ENCODE peak calls at places on chromosomes 16 and 17, in eight cellular contexts. W, E, D, T, I, O, N and P are unnamed samples.

GRCh38 chr16:57502048-57502775 is 15.9 kb upstream of the DOK4 start:
- DNase-seq in E (no peak), T (no peak), I (no peak), D (no peak), O (no peak), W (no peak), N (no peak), P (no peak)

GRCh38 chr16:54136276-54136625 is 150.3 kb downstream of the IRX3 start:
- DNase-seq in N (no peak), T (no peak), I (no peak), D (no peak), W (no peak), O (no peak), E (no peak), P (no peak)

GRCh38 chr16:69089091-69089912 is 16.2 kb upstream of the HAS3 start:
- DNase-seq in O (no peak), T (peak; percentile 63), E (no peak), I (peak; percentile 47), N (no peak), D (no peak), W (peak; percentile 72), P (no peak)

GRCh38 chr17:491086-492014 is 138.7 kb upstream of the RPH3AL start:
- DNase-seq in T (peak; percentile 59), I (peak; percentile 58), E (peak; percentile 38), D (peak; percentile 48), N (peak; percentile 77), O (peak; percentile 68), W (peak; percentile 51), P (peak; percentile 37)

GRCh38 chr17:79995691-79996090 is 40.0 kb downstream of the TBC1D16 start:
- DNase-seq in E (no peak), N (no peak), T (no peak), O (no peak), I (no peak), D (no peak), W (no peak), P (no peak)

GRCh38 chr16:86566966-86567700 is 504 bp downstream of the FOXC2 start:
- DNase-seq in I (no peak), O (no peak), E (no peak), T (no peak), N (peak; percentile 77), W (no peak), D (no peak), P (no peak)

GRCh38 chr16:55489119-55489955 is 10.3 kb downstream of the MMP2 start:
- DNase-seq in T (no peak), O (no peak), E (no peak), D (no peak), W (no peak), N (no peak), I (no peak), P (no peak)

GRCh38 chr17:10798332-10798749 is 5.6 kb downstream of the TMEM238L start:
- DNase-seq in O (peak; percentile 63), T (peak; percentile 58), E (peak; percentile 46), I (peak; percentile 59), W (no peak), D (no peak), N (no peak), P (peak; percentile 55)

GRCh38 chr17:30905742-30906100 is 317 bp downstream of the TEFM start:
- DNase-seq in W (no peak), O (peak; percentile 49), T (no peak), I (no peak), D (no peak), E (no peak), N (no peak), P (no peak)

GRCh38 chr17:50593321-50593720 is 32.8 kb downstream of the CACNA1G start:
- DNase-seq in T (no peak), E (no peak), O (no peak), W (peak; percentile 21), N (peak; percentile 66), D (peak; percentile 33), I (peak; percentile 92), P (peak; percentile 72)

GRCh38 chr17:80791758-80792284 is 199.8 kb upstream of the CHMP6 start:
- DNase-seq in W (peak; percentile 85), E (no peak), I (peak; percentile 57), O (no peak), N (no peak), D (peak; percentile 41), T (no peak), P (no peak)

GRCh38 chr16:20744922-20745440 is 3.4 kb upstream of the THUMPD1 start:
- DNase-seq in O (no peak), I (peak; percentile 21), T (no peak), W (no peak), D (no peak), E (no peak), N (no peak), P (no peak)

GRCh38 chr17:43671075-43671692 is 9.5 kb upstream of the MEOX1 start:
- DNase-seq in E (no peak), N (no peak), I (peak; percentile 49), W (no peak), O (no peak), D (peak; percentile 36), T (no peak), P (peak; percentile 13)

GRCh38 chr17:28384281-28385036 is 13.0 kb downstream of the SARM1 start:
- DNase-seq in O (peak; percentile 90), D (peak; percentile 58), N (peak; percentile 77), T (peak; percentile 82), I (peak; percentile 93), W (no peak), E (no peak), P (peak; percentile 71)

GRCh38 chr16:53912155-53912554 is 208.2 kb downstream of the FTO start:
- DNase-seq in I (no peak), E (no peak), N (no peak), O (no peak), W (no peak), D (no peak), T (no peak), P (no peak)

GRCh38 chr16:88014954-88015805 is 63.9 kb downstream of the BANP start:
- DNase-seq in W (no peak), D (no peak), T (no peak), N (no peak), I (no peak), E (no peak), O (peak; percentile 30), P (no peak)

GRCh38 chr17:83195330-83196087 is 116.1 kb downstream of the METRNL start:
- DNase-seq in I (no peak), D (peak; percentile 56), E (peak; percentile 83), W (no peak), T (peak; percentile 19), O (no peak), N (no peak), P (peak; percentile 73)

GRCh38 chr16:66809765-66810164 is 8.4 kb upstream of the TERB1 start:
- DNase-seq in N (no peak), O (no peak), T (no peak), E (no peak), D (no peak), W (no peak), I (no peak), P (no peak)

GRCh38 chr16:69438465-69438864 is 14.0 kb downstream of the CYB5B start:
- DNase-seq in E (no peak), T (no peak), I (no peak), N (no peak), W (no peak), D (no peak), O (no peak), P (no peak)

GRCh38 chr17:44952946-44953475 is 5.4 kb upstream of the KIF18B start:
- DNase-seq in E (no peak), I (no peak), W (no peak), D (no peak), T (no peak), O (no peak), N (no peak), P (no peak)

GRCh38 chr17:44942456-44942855 is 5.1 kb downstream of the KIF18B start:
- DNase-seq in E (no peak), T (no peak), W (no peak), I (no peak), O (no peak), N (no peak), D (no peak), P (no peak)

GRCh38 chr17:44941712-44942331 is 5.8 kb downstream of the KIF18B start:
- DNase-seq in N (no peak), I (no peak), D (no peak), E (no peak), T (no peak), O (no peak), W (no peak), P (no peak)

GRCh38 chr17:44948315-44948795 is 782 bp upstream of the KIF18B start:
- DNase-seq in O (no peak), I (no peak), E (no peak), T (no peak), D (no peak), N (no peak), W (no peak), P (no peak)

DNA sequence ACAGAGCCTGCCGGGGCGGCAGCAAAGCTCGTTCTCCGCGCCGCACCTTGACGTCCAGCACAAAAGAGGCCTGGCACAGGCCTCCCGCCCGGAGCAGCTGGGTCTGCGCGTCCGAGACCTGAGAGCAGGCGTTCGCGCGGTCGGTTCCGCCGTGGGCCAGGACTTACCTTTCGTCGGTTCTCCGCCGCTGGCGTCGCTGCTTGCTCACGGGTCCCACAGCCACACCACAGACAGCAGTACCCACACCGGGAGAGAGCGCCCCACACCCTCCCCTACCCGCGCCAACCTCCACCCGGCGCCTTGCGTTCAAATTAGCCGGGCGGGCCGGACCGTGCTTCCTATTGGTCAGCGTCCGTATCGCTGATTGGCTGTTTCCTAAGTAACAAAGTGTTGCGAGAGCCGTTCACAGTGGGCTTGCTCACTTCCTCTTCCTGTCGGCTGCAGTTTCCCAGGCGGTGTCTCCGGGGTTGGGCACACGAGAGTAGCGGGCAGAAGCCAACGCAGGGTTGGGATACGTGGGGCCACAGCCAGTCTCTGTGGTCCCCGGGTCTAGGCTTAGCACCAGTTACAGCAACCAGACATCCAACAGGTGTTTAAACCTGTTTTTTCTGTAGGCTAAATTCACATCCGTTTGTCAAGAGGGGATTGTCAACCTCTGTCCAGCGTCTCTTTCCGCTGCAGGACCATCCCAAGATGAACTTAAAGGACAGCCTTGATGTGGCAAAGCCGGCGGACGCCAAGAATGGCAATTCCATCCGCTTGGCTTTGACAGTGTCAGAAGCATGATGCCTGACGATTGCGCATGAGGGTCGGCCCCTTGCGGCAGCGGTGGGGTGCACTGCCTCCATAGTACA is at the start of gene KIF18B:
- DNase-seq in O (peak; percentile 88), I (peak; percentile 93), E (peak; percentile 83), W (peak; percentile 97), T (peak; percentile 89), D (peak; percentile 90), N (peak; percentile 93), P (peak; percentile 85)
- TF ChIP-seq POLR2A in O (peak; percentile 77), I (peak; percentile 82), E (peak; percentile 34), W (peak; percentile 97), T (peak; percentile 65), D (no peak), N (peak; percentile 82), P (peak; percentile 52)

GRCh38 chr17:61766520-61766919 is 96.8 kb downstream of the BRIP1 start:
- DNase-seq in N (no peak), D (no peak), W (no peak), I (no peak), O (no peak), T (no peak), E (no peak), P (no peak)
- H3K36me3 ChIP-seq in N (peaks cover 14% of the 10 kb centered on the region), D (no peaks in the 10 kb centered on the region), W (peaks cover 9% of the 10 kb centered on the region), I (no peaks in the 10 kb centered on the region), O (no peaks in the 10 kb centered on the region), T (no peaks in the 10 kb centered on the region), E (no peaks in the 10 kb centered on the region), P (no peaks in the 10 kb centered on the region)

GRCh38 chr17:20063665-20064648 is 54.8 kb downstream of the SPECC1 start:
- DNase-seq in E (peak; percentile 84), D (peak; percentile 65), N (no peak), I (peak; percentile 76), T (peak; percentile 31), O (peak; percentile 54), W (no peak), P (peak; percentile 51)
- H3K4me3 ChIP-seq in E (peak overlapping the region; percentile 24), D (no peak overlapping the region), N (no peak overlapping the region), I (no peak overlapping the region), T (no peak overlapping the region), O (no peak overlapping the region), W (no peak overlapping the region), P (no peak overlapping the region)

GRCh38 chr17:38454528-38454927 is 26.3 kb downstream of the ARHGAP23 start:
- DNase-seq in O (no peak), T (peak; percentile 76), W (no peak), E (peak; percentile 93), N (no peak), D (peak; percentile 88), I (peak; percentile 52), P (peak; percentile 84)
- TF ChIP-seq POLR2A in O (no peak), T (no peak), W (no peak), E (no peak), N (no peak), D (no peak), I (no peak), P (peak; percentile 87)